ENCODE peak calls at places on chromosomes 2 and 18, in eight cellular contexts. A is NCI-H2171; V is RKO; Q is naive thymus-derived CD4-positive, alpha-beta T cell; I is stimulated activated CD8-positive, alpha-beta memory T cell treated with anti-CD3 and anti-CD28 coated beads, Interleukin-2, amount 100 ng/mL, for 1 hour; O is NCI-H1092 treated with DMSO at 0.1 percent for 48 hours; B is AG09309; G is AML-193. M is an unnamed sample.

GRCh38 chr2:23513881-23514793 is 129.2 kb downstream of the KLHL29 start:
- DNase-seq in A (no peak), V (no peak), Q (no peak), I (no peak), O (no peak), B (no peak), G (no peak), M (no peak)

GRCh38 chr2:208192611-208193248 is 2.9 kb upstream of the C2orf80 start:
- DNase-seq in A (no peak), V (no peak), Q (no peak), I (no peak), O (no peak), B (no peak), G (no peak), M (no peak)

GRCh38 chr2:219886615-219887014 is 259.2 kb downstream of the SLC4A3 start:
- DNase-seq in A (no peak), V (no peak), Q (no peak), I (no peak), O (no peak), B (no peak), G (no peak), M (no peak)

GRCh38 chr2:229888031-229888430 is 33.8 kb downstream of the TRIP12 start:
- DNase-seq in A (no peak), V (no peak), Q (no peak), I (no peak), O (no peak), B (no peak), G (no peak), M (no peak)

GRCh38 chr2:148244593-148245292 is 223.9 kb downstream of the MBD5 start:
- DNase-seq in A (no peak), V (peak), Q (no peak), I (no peak), O (no peak), B (peak), G (no peak), M (peak)

GRCh38 chr2:71379086-71379485 is 47.5 kb downstream of the ZNF638 start:
- DNase-seq in A (no peak), V (peak), Q (no peak), I (no peak), O (no peak), B (peak), G (no peak), M (peak)

GRCh38 chr18:59055345-59056032 is 84.2 kb upstream of the SEC11C start:
- DNase-seq in A (no peak), V (no peak), Q (no peak), I (no peak), O (no peak), B (no peak), G (no peak), M (no peak)

GRCh38 chr18:55751476-55751875 is 163.5 kb upstream of the TCF4 start:
- DNase-seq in A (no peak), V (no peak), Q (no peak), I (no peak), O (no peak), B (no peak), G (no peak), M (no peak)

GRCh38 chr2:159891917-159892691 is 94.1 kb upstream of the CD302 start:
- DNase-seq in A (no peak), V (peak), Q (no peak), I (no peak), O (no peak), B (no peak), G (no peak), M (no peak)

GRCh38 chr2:172311921-172312345 is 115.5 kb upstream of the ITGA6 start:
- DNase-seq in A (peak), V (no peak), Q (no peak), I (no peak), O (no peak), B (no peak), G (no peak), M (no peak)

GRCh38 chr2:68721482-68722071 is 13.0 kb upstream of the ARHGAP25 start:
- DNase-seq in A (no peak), V (no peak), Q (peak), I (no peak), O (no peak), B (no peak), G (no peak), M (no peak)

GRCh38 chr2:230643576-230644291 is 68.9 kb upstream of the CAB39 start:
- DNase-seq in A (no peak), V (no peak), Q (peak), I (no peak), O (no peak), B (no peak), G (peak), M (no peak)

GRCh38 chr2:233828546-233829192 is 25.7 kb downstream of the HJURP start:
- DNase-seq in A (no peak), V (no peak), Q (no peak), I (no peak), O (no peak), B (no peak), G (no peak), M (no peak)

GRCh38 chr2:222506230-222506934 is 82.0 kb downstream of the SGPP2 start:
- DNase-seq in A (no peak), V (no peak), Q (no peak), I (no peak), O (no peak), B (no peak), G (peak), M (no peak)

GRCh38 chr2:236216711-236217110 is 47.5 kb downstream of the ASB18 start:
- DNase-seq in A (no peak), V (no peak), Q (no peak), I (no peak), O (no peak), B (no peak), G (no peak), M (no peak)

GRCh38 chr2:160472839-160473251 is 20.8 kb downstream of the RBMS1 start:
- DNase-seq in A (no peak), V (no peak), Q (no peak), I (no peak), O (peak), B (no peak), G (no peak), M (no peak)

GRCh38 chr18:43893001-43893637 is 615.8 kb upstream of the SYT4 start:
- DNase-seq in A (no peak), V (peak), Q (no peak), I (no peak), O (no peak), B (peak), G (no peak), M (peak)

GRCh38 chr18:12990128-12990485 is 1.1 kb upstream of the CEP192 start:
- DNase-seq in A (no peak), V (no peak), Q (no peak), I (no peak), O (no peak), B (no peak), G (peak), M (no peak)

GRCh38 chr18:69161383-69162028 is 239.2 kb upstream of the DOK6 start:
- DNase-seq in A (no peak), V (no peak), Q (no peak), I (no peak), O (no peak), B (peak), G (no peak), M (peak)

GRCh38 chr2:3535794-3536681 is 16.7 kb upstream of the ADI1 start:
- DNase-seq in A (no peak), V (peak), Q (no peak), I (no peak), O (no peak), B (peak), G (no peak), M (peak)

GRCh38 chr2:12883911-12884310 is 167.2 kb downstream of the TRIB2 start:
- DNase-seq in A (no peak), V (no peak), Q (no peak), I (no peak), O (no peak), B (no peak), G (no peak), M (no peak)

GRCh38 chr2:159903404-159904126 is 105.6 kb upstream of the CD302 start:
- DNase-seq in A (no peak), V (no peak), Q (peak), I (peak), O (no peak), B (no peak), G (peak), M (no peak)

GRCh38 chr2:36290306-36290705 is 65.3 kb upstream of the CRIM1 start:
- DNase-seq in A (no peak), V (no peak), Q (no peak), I (no peak), O (no peak), B (peak), G (no peak), M (no peak)

M was measured in AG09319.